ENCODE peak calls at places on chromosome 12, in six cellular contexts. V is uterus, H is heart right ventricle, E is lower lobe of right lung, G is hepatocyte, N is neuronal stem cell. U is an unnamed sample. For H3K36me3, the result is how much of the 10 kb centered on the place peaks cover.

GRCh38 chr12:108820700-108821406 is 36.5 kb downstream of the SSH1 start:
- DNase-seq in V (no peak), H (no peak), E (no peak), G (no peak), N (no peak), U (no peak)

GRCh38 chr12:19507823-19508222 is 68.5 kb downstream of the AEBP2 start:
- DNase-seq in V (no peak), H (no peak), E (no peak), G (no peak), N (no peak), U (no peak)

GRCh38 chr12:90280033-90280432 is 571.4 kb upstream of the ATP2B1 start:
- DNase-seq in V (no peak), H (no peak), E (no peak), G (no peak), N (no peak), U (no peak)

GRCh38 chr12:44317651-44318126 is 481.8 kb downstream of the TMEM117 start:
- DNase-seq in V (no peak), H (no peak), E (no peak), G (peak), N (peak), U (no peak)

GRCh38 chr12:79737875-79738718 is 47.3 kb upstream of the PAWR start:
- DNase-seq in V (no peak), H (peak), E (no peak), G (peak), N (peak), U (peak)

GRCh38 chr12:78674311-78675085 is 190.1 kb upstream of the SYT1 start:
- DNase-seq in V (no peak), H (no peak), E (no peak), G (no peak), N (no peak), U (no peak)

GRCh38 chr12:58412466-58412865 is 471.1 kb downstream of the ATP23 start:
- DNase-seq in V (no peak), H (no peak), E (no peak), G (peak), N (no peak), U (peak)

GRCh38 chr12:89697256-89697655 is 11.4 kb downstream of the ATP2B1 start:
- DNase-seq in V (no peak), H (no peak), E (no peak), G (no peak), N (no peak), U (no peak)

GRCh38 chr12:103879878-103880277 is 38.8 kb upstream of the NT5DC3 start:
- DNase-seq in V (no peak), H (no peak), E (no peak), G (no peak), N (no peak), U (no peak)

GRCh38 chr12:100574262-100575074 is 984 bp downstream of the GAS2L3 start:
- DNase-seq in V (no peak), H (peak), E (peak), G (peak), N (peak), U (no peak)

GRCh38 chr12:119179335-119180021 is 747 bp downstream of the HSPB8 start:
- DNase-seq in V (no peak), H (peak), E (no peak), G (peak), N (no peak), U (peak)

GRCh38 chr12:131944601-131945251 is 5.0 kb upstream of the EP400 start:
- DNase-seq in V (no peak), H (no peak), E (peak), G (no peak), N (no peak), U (peak)

GRCh38 chr12:104588048-104588942 is 131.5 kb downstream of the CHST11 start:
- DNase-seq in V (no peak), H (no peak), E (no peak), G (no peak), N (no peak), U (no peak)

GRCh38 chr12:123990512-123990911 is 17.5 kb downstream of the ZNF664 start:
- DNase-seq in V (peak), H (peak), E (no peak), G (peak), N (no peak), U (no peak)

GRCh38 chr12:94258593-94258992 is 110.2 kb downstream of the PLXNC1 start:
- DNase-seq in V (no peak), H (no peak), E (no peak), G (no peak), N (no peak), U (no peak)

GRCh38 chr12:27913999-27914614 is 58.4 kb downstream of the PTHLH start:
- DNase-seq in V (no peak), H (no peak), E (no peak), G (no peak), N (no peak), U (no peak)

GRCh38 chr12:107650977-107651376 is 34.6 kb upstream of the PWP1 start:
- DNase-seq in V (no peak), H (no peak), E (no peak), G (no peak), N (no peak), U (no peak)

GRCh38 chr12:92538970-92539749 is 163.6 kb upstream of the PLEKHG7 start:
- DNase-seq in V (no peak), H (peak), E (no peak), G (peak), N (no peak), U (no peak)

GRCh38 chr12:49777341-49777740 is 36.0 kb downstream of the TMBIM6 start:
- DNase-seq in V (no peak), H (no peak), E (no peak), G (no peak), N (no peak), U (no peak)

GRCh38 chr12:31989987-31990386 is 30.8 kb downstream of the RESF1 start:
- DNase-seq in V (no peak), H (no peak), E (no peak), G (peak), N (no peak), U (no peak)
- H3K36me3 ChIP-seq in V (under half), H (under half), E (under half), G (under half), N (half or more), U (under half)

GRCh38 chr12:51361419-51362016 is 15.0 kb upstream of the CELA1 start:
- DNase-seq in V (no peak), H (no peak), E (no peak), G (no peak), N (no peak), U (no peak)
- H3K36me3 ChIP-seq in V (under half), H (under half), E (under half), G (under half), N (under half), U (under half)

GRCh38 chr12:884746-885414 is 64.6 kb downstream of the RAD52 start:
- DNase-seq in V (no peak), H (no peak), E (no peak), G (no peak), N (no peak), U (no peak)
- H3K36me3 ChIP-seq in V (under half), H (under half), E (half or more), G (under half), N (half or more), U (under half)

DNA sequence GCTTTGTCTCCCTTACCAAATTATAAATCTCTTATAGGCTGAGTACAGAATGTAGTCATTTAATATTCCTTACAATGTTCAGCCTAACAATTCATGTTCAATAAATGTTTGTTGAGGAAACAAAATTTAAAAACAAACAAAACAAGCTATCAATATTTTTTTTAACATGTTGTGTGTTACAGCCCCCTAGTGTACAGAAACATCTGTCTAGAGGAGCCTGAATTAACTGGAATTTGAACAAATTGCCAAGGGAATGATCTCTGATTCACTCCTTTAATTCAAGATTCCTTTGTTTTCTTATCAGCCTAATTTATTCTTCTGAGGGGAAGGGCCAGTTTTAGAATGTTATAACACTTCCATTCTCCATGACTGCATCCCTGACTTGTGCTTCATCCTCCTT is 127.1 kb downstream of the CMAS start:
- DNase-seq in V (no peak), H (no peak), E (no peak), G (no peak), N (no peak), U (no peak)
- H3K36me3 ChIP-seq in V (under half), H (under half), E (under half), G (under half), N (under half), U (under half)

GRCh38 chr12:57097554-57097835 is 8.6 kb downstream of the NAB2 start:
- DNase-seq in V (no peak), H (no peak), E (no peak), G (no peak), N (no peak), U (no peak)
- H3K36me3 ChIP-seq in V (under half), H (under half), E (half or more), G (under half), N (half or more), U (under half)